ENCODE peak calls at places on chromosomes 6 and 20, in nine cellular contexts. One of them, this sample, is unnamed.
A peak's percentile ranks its signal among the peaks of the same experiment; 100 is the strongest.

GRCh38 chr6:163459536-163459935 is 45.0 kb downstream of the QKI start:
- DNase-seq in naive thymus-derived CD4-positive, alpha-beta T cell: no peak
- DNase-seq in heart left ventricle: no peak
- DNase-seq in HCT116: no peak
- DNase-seq in tibial nerve: no peak
- DNase-seq in colonic mucosa: no peak
- DNase-seq in Panc1: no peak
- DNase-seq in GM23338: no peak
- DNase-seq in heart right ventricle: no peak
- DNase-seq in this sample: no peak

GRCh38 chr6:150403458-150404245 is 34.8 kb downstream of the IYD start:
- DNase-seq in Panc1: no peak
- DNase-seq in HCT116: no peak
- DNase-seq in GM23338: no peak
- DNase-seq in colonic mucosa: no peak
- DNase-seq in naive thymus-derived CD4-positive, alpha-beta T cell: no peak
- DNase-seq in heart left ventricle: peak; percentile 50
- DNase-seq in heart right ventricle: peak; percentile 77
- DNase-seq in tibial nerve: no peak
- DNase-seq in this sample: no peak

GRCh38 chr6:120569689-120570088 is 764.6 kb downstream of the TBC1D32 start:
- DNase-seq in heart right ventricle: no peak
- DNase-seq in HCT116: no peak
- DNase-seq in naive thymus-derived CD4-positive, alpha-beta T cell: no peak
- DNase-seq in colonic mucosa: no peak
- DNase-seq in heart left ventricle: no peak
- DNase-seq in Panc1: no peak
- DNase-seq in tibial nerve: no peak
- DNase-seq in GM23338: no peak
- DNase-seq in this sample: no peak

GRCh38 chr20:11266571-11266970 is 592.8 kb upstream of the JAG1 start:
- DNase-seq in GM23338: no peak
- DNase-seq in heart right ventricle: no peak
- DNase-seq in colonic mucosa: no peak
- DNase-seq in Panc1: peak; percentile 22
- DNase-seq in naive thymus-derived CD4-positive, alpha-beta T cell: no peak
- DNase-seq in HCT116: no peak
- DNase-seq in tibial nerve: no peak
- DNase-seq in heart left ventricle: no peak
- DNase-seq in this sample: no peak

GRCh38 chr6:125918681-125919566 is 37.6 kb upstream of the HINT3 start:
- DNase-seq in tibial nerve: no peak
- DNase-seq in heart right ventricle: peak; percentile 30
- DNase-seq in GM23338: peak; percentile 40
- DNase-seq in HCT116: no peak
- DNase-seq in colonic mucosa: peak; percentile 66
- DNase-seq in naive thymus-derived CD4-positive, alpha-beta T cell: no peak
- DNase-seq in heart left ventricle: no peak
- DNase-seq in Panc1: no peak
- DNase-seq in this sample: no peak

GRCh38 chr20:32672315-32672981 is 1.3 kb downstream of the C20orf203 start:
- DNase-seq in GM23338: peak; percentile 32
- DNase-seq in colonic mucosa: no peak
- DNase-seq in heart left ventricle: no peak
- DNase-seq in tibial nerve: no peak
- DNase-seq in heart right ventricle: no peak
- DNase-seq in HCT116: no peak
- DNase-seq in naive thymus-derived CD4-positive, alpha-beta T cell: no peak
- DNase-seq in Panc1: no peak
- DNase-seq in this sample: no peak

GRCh38 chr6:43220439-43220951 is 8.8 kb downstream of the DNPH1 start:
- DNase-seq in heart right ventricle: no peak
- DNase-seq in heart left ventricle: no peak
- DNase-seq in tibial nerve: no peak
- DNase-seq in naive thymus-derived CD4-positive, alpha-beta T cell: no peak
- DNase-seq in colonic mucosa: no peak
- DNase-seq in HCT116: no peak
- DNase-seq in GM23338: no peak
- DNase-seq in Panc1: no peak
- DNase-seq in this sample: no peak

GRCh38 chr20:2140561-2140960 is 38.9 kb downstream of the STK35 start:
- DNase-seq in GM23338: no peak
- DNase-seq in heart left ventricle: peak; percentile 67
- DNase-seq in naive thymus-derived CD4-positive, alpha-beta T cell: no peak
- DNase-seq in colonic mucosa: peak; percentile 25
- DNase-seq in heart right ventricle: peak; percentile 80
- DNase-seq in Panc1: no peak
- DNase-seq in HCT116: no peak
- DNase-seq in tibial nerve: peak; percentile 38
- DNase-seq in this sample: no peak

GRCh38 chr6:22248513-22249308 is 48.1 kb downstream of the PRL start:
- DNase-seq in Panc1: no peak
- DNase-seq in colonic mucosa: no peak
- DNase-seq in naive thymus-derived CD4-positive, alpha-beta T cell: no peak
- DNase-seq in heart right ventricle: peak; percentile 6
- DNase-seq in GM23338: no peak
- DNase-seq in tibial nerve: no peak
- DNase-seq in heart left ventricle: no peak
- DNase-seq in HCT116: no peak
- DNase-seq in this sample: no peak

GRCh38 chr6:33571637-33572316 is 8.3 kb downstream of the BAK1 start:
- DNase-seq in GM23338: no peak
- DNase-seq in heart right ventricle: no peak
- DNase-seq in colonic mucosa: no peak
- DNase-seq in heart left ventricle: no peak
- DNase-seq in HCT116: no peak
- DNase-seq in naive thymus-derived CD4-positive, alpha-beta T cell: no peak
- DNase-seq in tibial nerve: no peak
- DNase-seq in Panc1: no peak
- DNase-seq in this sample: no peak

GRCh38 chr6:43812850-43813584 is 43.0 kb downstream of the VEGFA start:
- DNase-seq in colonic mucosa: peak; percentile 88
- DNase-seq in heart right ventricle: no peak
- DNase-seq in tibial nerve: no peak
- DNase-seq in HCT116: no peak
- DNase-seq in naive thymus-derived CD4-positive, alpha-beta T cell: no peak
- DNase-seq in GM23338: no peak
- DNase-seq in heart left ventricle: no peak
- DNase-seq in Panc1: no peak
- DNase-seq in this sample: no peak

GRCh38 chr6:96013531-96013930 is 2.2 kb upstream of the FUT9 start:
- DNase-seq in naive thymus-derived CD4-positive, alpha-beta T cell: no peak
- DNase-seq in heart left ventricle: no peak
- DNase-seq in tibial nerve: no peak
- DNase-seq in Panc1: no peak
- DNase-seq in HCT116: no peak
- DNase-seq in colonic mucosa: no peak
- DNase-seq in heart right ventricle: no peak
- DNase-seq in GM23338: peak; percentile 75
- DNase-seq in this sample: no peak

DNA sequence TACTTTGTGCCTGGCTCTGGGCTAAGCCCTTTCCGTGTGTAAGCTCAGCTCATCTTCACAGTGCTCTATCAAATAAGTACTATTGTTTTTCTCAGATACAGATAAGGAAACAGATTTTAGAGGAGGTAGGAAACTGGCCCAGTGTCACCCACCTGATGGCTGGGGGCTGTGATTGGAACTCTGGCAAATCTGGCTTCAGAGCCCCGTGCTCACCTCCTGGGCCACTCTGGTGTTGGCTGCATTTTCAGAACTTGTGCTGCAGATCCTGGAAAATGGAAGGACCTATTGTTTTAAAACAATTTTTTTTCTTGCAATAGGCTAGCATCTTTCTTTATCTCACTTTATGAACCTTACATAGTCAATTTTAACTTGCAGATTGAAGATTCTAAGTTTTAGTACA is 5.7 kb downstream of the STX16 start:
- DNase-seq in Panc1: no peak
- DNase-seq in heart right ventricle: no peak
- DNase-seq in GM23338: no peak
- DNase-seq in colonic mucosa: no peak
- DNase-seq in HCT116: no peak
- DNase-seq in heart left ventricle: no peak
- DNase-seq in naive thymus-derived CD4-positive, alpha-beta T cell: no peak
- DNase-seq in tibial nerve: no peak
- DNase-seq in this sample: no peak
- H3K36me3 ChIP-seq in Panc1: peaks cover 9% of the 10 kb centered on the region
- H3K36me3 ChIP-seq in heart right ventricle: peaks cover 10% of the 10 kb centered on the region
- H3K36me3 ChIP-seq in GM23338: peaks cover 2% of the 10 kb centered on the region
- H3K36me3 ChIP-seq in colonic mucosa: no peaks in the 10 kb centered on the region
- H3K36me3 ChIP-seq in HCT116: peaks cover 10% of the 10 kb centered on the region
- H3K36me3 ChIP-seq in heart left ventricle: peaks cover 10% of the 10 kb centered on the region
- H3K36me3 ChIP-seq in naive thymus-derived CD4-positive, alpha-beta T cell: no peaks in the 10 kb centered on the region
- H3K36me3 ChIP-seq in tibial nerve: no peaks in the 10 kb centered on the region
- H3K36me3 ChIP-seq in this sample: no peaks in the 10 kb centered on the region

DNA sequence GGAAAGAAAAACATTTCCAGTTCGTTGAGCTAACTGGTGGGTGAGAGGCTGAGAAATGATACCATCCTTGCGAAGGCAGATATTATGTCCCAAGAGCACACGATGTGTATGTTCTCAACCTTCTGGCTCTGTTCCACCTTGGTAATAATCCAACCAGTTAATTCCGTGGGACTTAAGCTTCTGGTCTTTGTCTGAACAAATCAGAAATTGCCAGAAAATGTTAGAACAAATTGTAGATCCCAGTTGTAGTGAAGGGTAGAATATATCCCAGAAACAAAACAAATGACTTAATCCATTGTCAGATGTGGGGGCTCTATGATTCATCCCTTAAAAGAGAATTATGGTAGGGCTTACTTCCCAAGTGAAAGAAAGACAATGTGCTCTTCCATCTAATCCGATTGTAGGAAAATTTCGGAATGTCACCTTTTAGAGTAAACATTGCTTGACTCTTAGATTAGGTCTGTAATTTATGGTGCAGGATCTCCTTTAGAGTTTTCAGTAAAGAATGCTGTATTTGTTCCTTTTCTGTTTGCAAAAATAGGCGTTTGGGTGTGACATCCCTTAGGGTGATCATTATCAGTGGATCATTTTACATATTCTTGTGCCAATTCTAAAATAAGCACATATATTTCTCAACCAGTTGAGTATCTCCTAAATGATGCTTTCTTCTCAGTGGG is 234.5 kb upstream of the ZNF217 start:
- DNase-seq in colonic mucosa: no peak
- DNase-seq in GM23338: no peak
- DNase-seq in HCT116: peak; percentile 12
- DNase-seq in tibial nerve: no peak
- DNase-seq in heart left ventricle: no peak
- DNase-seq in Panc1: peak; percentile 56
- DNase-seq in naive thymus-derived CD4-positive, alpha-beta T cell: no peak
- DNase-seq in heart right ventricle: peak; percentile 40
- DNase-seq in this sample: no peak
- H3K4me3 ChIP-seq in colonic mucosa: no peak overlapping the region
- H3K4me3 ChIP-seq in GM23338: peak overlapping the region; percentile 18
- H3K4me3 ChIP-seq in HCT116: peak overlapping the region; percentile 52
- H3K4me3 ChIP-seq in tibial nerve: peak overlapping the region; percentile 1
- H3K4me3 ChIP-seq in heart left ventricle: peak overlapping the region; percentile 45
- H3K4me3 ChIP-seq in Panc1: no peak overlapping the region
- H3K4me3 ChIP-seq in naive thymus-derived CD4-positive, alpha-beta T cell: peak overlapping the region; percentile 52
- H3K4me3 ChIP-seq in heart right ventricle: no peak overlapping the region
- H3K4me3 ChIP-seq in this sample: peak overlapping the region; percentile 65

GRCh38 chr6:157187182-157188093 is 135.9 kb downstream of the TMEM242 start:
- DNase-seq in heart left ventricle: no peak
- DNase-seq in heart right ventricle: peak; percentile 34
- DNase-seq in colonic mucosa: no peak
- DNase-seq in naive thymus-derived CD4-positive, alpha-beta T cell: no peak
- DNase-seq in tibial nerve: no peak
- DNase-seq in Panc1: no peak
- DNase-seq in GM23338: no peak
- DNase-seq in HCT116: no peak
- DNase-seq in this sample: no peak

GRCh38 chr6:157185171-157185570 is 138.1 kb downstream of the TMEM242 start:
- DNase-seq in heart right ventricle: no peak
- DNase-seq in naive thymus-derived CD4-positive, alpha-beta T cell: no peak
- DNase-seq in tibial nerve: no peak
- DNase-seq in colonic mucosa: no peak
- DNase-seq in heart left ventricle: no peak
- DNase-seq in GM23338: no peak
- DNase-seq in Panc1: no peak
- DNase-seq in HCT116: no peak
- DNase-seq in this sample: no peak

GRCh38 chr6:157186785-157187181 is 136.5 kb downstream of the TMEM242 start:
- DNase-seq in naive thymus-derived CD4-positive, alpha-beta T cell: no peak
- DNase-seq in HCT116: no peak
- DNase-seq in heart right ventricle: no peak
- DNase-seq in colonic mucosa: no peak
- DNase-seq in heart left ventricle: no peak
- DNase-seq in GM23338: no peak
- DNase-seq in Panc1: no peak
- DNase-seq in tibial nerve: no peak
- DNase-seq in this sample: no peak

GRCh38 chr6:157184202-157185015 is 138.9 kb downstream of the TMEM242 start:
- DNase-seq in colonic mucosa: peak; percentile 85
- DNase-seq in heart left ventricle: peak; percentile 58
- DNase-seq in naive thymus-derived CD4-positive, alpha-beta T cell: peak; percentile 62
- DNase-seq in HCT116: peak; percentile 16
- DNase-seq in heart right ventricle: peak; percentile 63
- DNase-seq in Panc1: peak; percentile 7
- DNase-seq in tibial nerve: peak; percentile 57
- DNase-seq in GM23338: peak; percentile 89
- DNase-seq in this sample: peak; percentile 46

GRCh38 chr6:157188213-157188612 is 135.1 kb downstream of the TMEM242 start:
- DNase-seq in tibial nerve: no peak
- DNase-seq in HCT116: no peak
- DNase-seq in GM23338: no peak
- DNase-seq in naive thymus-derived CD4-positive, alpha-beta T cell: no peak
- DNase-seq in heart left ventricle: no peak
- DNase-seq in Panc1: no peak
- DNase-seq in colonic mucosa: no peak
- DNase-seq in heart right ventricle: no peak
- DNase-seq in this sample: no peak
- H3K36me3 ChIP-seq in tibial nerve: no peaks in the 10 kb centered on the region
- H3K36me3 ChIP-seq in HCT116: no peaks in the 10 kb centered on the region
- H3K36me3 ChIP-seq in GM23338: peaks cover 20% of the 10 kb centered on the region
- H3K36me3 ChIP-seq in naive thymus-derived CD4-positive, alpha-beta T cell: peaks cover 18% of the 10 kb centered on the region
- H3K36me3 ChIP-seq in heart left ventricle: peaks cover 66% of the 10 kb centered on the region
- H3K36me3 ChIP-seq in Panc1: peaks cover 14% of the 10 kb centered on the region
- H3K36me3 ChIP-seq in colonic mucosa: peaks cover 13% of the 10 kb centered on the region
- H3K36me3 ChIP-seq in heart right ventricle: peaks cover 95% of the 10 kb centered on the region
- H3K36me3 ChIP-seq in this sample: peaks cover 57% of the 10 kb centered on the region

DNA sequence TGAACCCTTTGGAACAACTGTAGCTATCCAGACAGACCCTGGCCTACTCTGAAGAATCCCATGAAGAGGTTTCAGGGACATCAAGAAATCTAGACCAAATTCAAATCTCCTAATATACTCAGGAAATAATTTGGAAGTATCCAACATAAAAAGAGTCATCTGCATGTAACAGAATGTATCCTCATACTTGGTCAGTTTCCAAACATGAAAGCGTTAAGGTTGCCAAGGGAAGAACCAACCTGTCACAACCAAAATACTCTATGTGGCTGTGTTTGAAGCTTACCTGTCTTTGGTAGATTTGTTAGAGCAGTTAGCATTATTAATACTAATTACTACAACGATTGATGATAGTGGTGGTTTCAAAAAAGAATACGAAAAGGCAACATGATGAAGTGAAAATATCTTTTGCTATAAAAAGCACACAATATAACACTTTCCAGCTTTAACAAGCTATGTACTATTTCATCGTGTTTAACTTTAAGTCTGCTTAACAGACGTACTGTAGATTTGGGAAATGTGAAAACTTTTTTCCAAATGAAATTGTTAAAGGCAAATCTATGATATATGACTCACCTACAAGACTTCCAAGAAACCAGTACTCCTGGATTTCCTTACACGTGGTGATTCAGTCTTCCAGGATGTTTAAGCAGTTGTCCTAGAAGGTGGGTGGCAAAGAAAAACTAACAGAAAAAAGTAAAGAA is 46.6 kb upstream of the ENPP1 start:
- DNase-seq in GM23338: no peak
- DNase-seq in naive thymus-derived CD4-positive, alpha-beta T cell: no peak
- DNase-seq in tibial nerve: no peak
- DNase-seq in heart right ventricle: no peak
- DNase-seq in colonic mucosa: no peak
- DNase-seq in Panc1: no peak
- DNase-seq in heart left ventricle: no peak
- DNase-seq in HCT116: no peak
- DNase-seq in this sample: no peak
- H3K4me3 ChIP-seq in GM23338: no peak overlapping the region
- H3K4me3 ChIP-seq in naive thymus-derived CD4-positive, alpha-beta T cell: no peak overlapping the region
- H3K4me3 ChIP-seq in tibial nerve: no peak overlapping the region
- H3K4me3 ChIP-seq in heart right ventricle: no peak overlapping the region
- H3K4me3 ChIP-seq in colonic mucosa: no peak overlapping the region
- H3K4me3 ChIP-seq in Panc1: no peak overlapping the region
- H3K4me3 ChIP-seq in heart left ventricle: no peak overlapping the region
- H3K4me3 ChIP-seq in HCT116: no peak overlapping the region
- H3K4me3 ChIP-seq in this sample: no peak overlapping the region